ENCODE peak calls at places on chromosome 3, in four cellular contexts. Y is mesothelial cell of epicardium, I is RKO, S is WTC11. B is an unnamed sample.

GRCh38 chr3:193930247-193930646 is 205.7 kb upstream of the HES1 start:
- DNase-seq in Y (no peak), S (no peak), I (no peak), B (no peak)

GRCh38 chr3:186511245-186511644 is 32.9 kb downstream of the CRYGS start:
- DNase-seq in I (no peak), S (no peak), Y (no peak), B (no peak)

GRCh38 chr3:104596551-104596950 is 770.2 kb upstream of the ALCAM start:
- DNase-seq in Y (no peak), I (peak; percentile 68), S (no peak), B (peak; percentile 31)

GRCh38 chr3:73024836-73025235 is 28.2 kb downstream of the PPP4R2 start:
- DNase-seq in I (no peak), S (no peak), Y (no peak), B (no peak)

GRCh38 chr3:25155696-25156471 is 272.2 kb upstream of the RARB start:
- DNase-seq in Y (no peak), I (no peak), S (peak; percentile 51), B (peak; percentile 81)

GRCh38 chr3:51967384-51968174 is at the start of gene PCBP4:
- DNase-seq in Y (peak; percentile 70), I (peak; percentile 66), S (peak; percentile 69), B (no peak)

GRCh38 chr3:62159693-62160092 is 213.7 kb downstream of the FEZF2 start:
- DNase-seq in S (no peak), Y (no peak), I (no peak), B (no peak)

GRCh38 chr3:81161851-81162250 is 599.6 kb downstream of the GBE1 start:
- DNase-seq in S (no peak), Y (no peak), I (no peak), B (no peak)

GRCh38 chr3:49054344-49054862 is 25.2 kb upstream of the IMPDH2 start:
- DNase-seq in S (no peak), Y (no peak), I (no peak), B (no peak)

GRCh38 chr3:153293222-153293621 is 131.2 kb downstream of the RAP2B start:
- DNase-seq in S (no peak), Y (no peak), I (no peak), B (no peak)

GRCh38 chr3:143562789-143563188 is 285.5 kb downstream of the SLC9A9 start:
- DNase-seq in S (no peak), I (no peak), Y (no peak), B (no peak)

GRCh38 chr3:188801393-188801792 is 370.4 kb upstream of the TPRG1 start:
- DNase-seq in S (no peak), I (no peak), Y (no peak), B (no peak)